ENCODE peak calls at places on chromosomes 7 and 10, in six cellular contexts. I, R, T, G, V and X are unnamed samples.
A peak's percentile ranks its signal among the peaks of the same experiment; 100 is the strongest.

GRCh38 chr7:122136639-122137253 is 7.3 kb downstream of the AASS start:
- DNase-seq in I (no peak), G (no peak), R (peak; percentile 28), T (peak; percentile 53), V (no peak), X (no peak)

GRCh38 chr10:46528675-46529615 is 27.5 kb downstream of the GPRIN2 start:
- DNase-seq in T (no peak), V (no peak), G (no peak), I (no peak), R (no peak), X (peak; percentile 67)

GRCh38 chr10:62778125-62778524 is 26.4 kb upstream of the ADO start:
- DNase-seq in T (no peak), I (no peak), G (no peak), R (no peak), V (no peak), X (no peak)

GRCh38 chr10:128489324-128490247 is 363.4 kb upstream of the MKI67 start:
- DNase-seq in R (no peak), I (no peak), V (no peak), T (no peak), G (no peak), X (no peak)

GRCh38 chr7:36986429-36987362 is 262.4 kb upstream of the AOAH start:
- DNase-seq in V (peak; percentile 53), R (peak; percentile 69), G (peak; percentile 58), T (peak; percentile 52), I (peak; percentile 95), X (peak; percentile 87)

GRCh38 chr7:150357771-150358427 is 10.7 kb upstream of the REPIN1 start:
- DNase-seq in T (no peak), G (no peak), V (no peak), I (peak; percentile 68), R (no peak), X (no peak)

GRCh38 chr10:29023678-29024077 is 265.2 kb upstream of the LYZL1 start:
- DNase-seq in R (no peak), V (no peak), G (no peak), T (peak; percentile 4), I (no peak), X (no peak)

GRCh38 chr7:44573464-44574285 is at the start of gene DDX56:
- DNase-seq in I (peak; percentile 98), V (peak; percentile 96), T (peak; percentile 94), R (peak; percentile 98), G (peak; percentile 97), X (peak; percentile 98)

GRCh38 chr10:122509323-122509722 is 48.0 kb downstream of the HTRA1 start:
- DNase-seq in G (no peak), V (no peak), I (no peak), R (no peak), T (no peak), X (no peak)

GRCh38 chr7:77734590-77735421 is 38.5 kb downstream of the RSBN1L start:
- DNase-seq in G (no peak), I (no peak), R (no peak), V (no peak), T (peak; percentile 14), X (no peak)

GRCh38 chr7:11623093-11623678 is 208.8 kb downstream of the THSD7A start:
- DNase-seq in T (no peak), V (no peak), R (peak; percentile 30), G (no peak), I (no peak), X (no peak)

DNA sequence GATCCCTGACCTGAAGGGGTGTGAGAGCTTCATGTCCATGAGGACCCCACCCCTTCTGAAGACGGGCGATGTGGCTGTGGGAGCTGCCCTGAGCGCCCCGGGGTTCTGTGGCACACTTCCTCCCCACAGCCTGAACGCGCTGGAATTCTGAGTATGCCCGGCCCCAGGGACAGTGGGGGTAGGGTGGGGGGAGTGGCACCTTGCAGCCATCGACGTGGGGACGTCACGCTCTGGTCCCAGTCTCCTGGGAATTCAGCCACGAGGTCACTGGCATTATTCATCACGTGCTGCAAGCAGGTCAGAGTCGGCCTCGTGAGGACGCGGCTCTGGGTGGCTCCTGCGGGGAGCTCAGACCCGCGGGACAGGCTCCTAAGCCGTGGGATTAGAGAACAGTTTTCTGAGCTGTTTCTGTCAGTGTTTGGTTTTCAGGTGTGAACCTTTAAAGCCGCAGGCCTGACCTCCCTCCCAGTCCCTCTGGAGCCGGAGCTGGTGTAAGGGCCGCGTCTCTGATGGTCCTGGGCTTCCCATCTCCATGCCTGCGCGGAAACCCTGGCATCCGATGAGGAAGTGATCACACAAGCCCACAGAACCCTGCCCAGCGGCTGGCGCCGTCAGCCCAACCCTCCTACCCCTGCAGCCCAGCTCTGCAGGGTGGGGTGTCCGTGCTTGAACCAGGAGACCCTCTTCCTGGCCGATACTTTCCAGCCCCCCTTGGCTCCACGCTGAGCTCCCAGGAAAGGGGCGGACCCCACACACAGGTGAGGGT is 16.2 kb downstream of the GPR146 start:
- DNase-seq in I (peak; percentile 75), R (no peak), G (peak; percentile 59), V (no peak), T (no peak), X (peak; percentile 75)
- H3K4me3 ChIP-seq in I (no peak overlapping the region), R (no peak overlapping the region), G (no peak overlapping the region), V (no peak overlapping the region), T (no peak overlapping the region), X (no peak overlapping the region)

DNA sequence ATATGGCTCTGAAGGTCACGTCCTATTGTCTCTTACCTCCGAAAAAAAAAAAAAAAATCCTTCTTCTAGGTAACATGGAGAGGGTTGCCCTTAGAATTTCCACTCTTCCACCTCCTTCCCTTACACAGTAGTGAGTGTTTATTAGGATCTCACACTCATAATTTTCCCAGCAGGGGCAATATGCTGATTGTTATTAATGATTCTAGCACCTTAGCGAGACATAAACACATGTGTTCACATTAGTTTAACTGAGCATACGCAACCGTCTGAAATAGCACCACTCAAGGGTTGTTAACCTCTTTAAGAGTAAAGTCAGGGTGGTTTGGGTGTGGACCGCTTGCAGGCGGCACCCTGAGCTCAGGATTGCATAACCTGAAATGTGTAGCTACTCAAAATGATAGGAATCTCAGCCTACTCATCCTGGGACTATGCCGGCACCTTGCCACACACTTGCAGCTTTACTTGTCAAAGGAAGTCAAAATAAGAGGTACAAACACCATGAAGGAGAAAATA is 52.2 kb downstream of the CPEB3 start:
- DNase-seq in R (peak; percentile 67), V (no peak), T (peak; percentile 66), I (peak; percentile 46), G (peak; percentile 38), X (no peak)
- H3K4me3 ChIP-seq in R (peak overlapping the region; percentile 77), V (no peak overlapping the region), T (peak overlapping the region; percentile 54), I (peak overlapping the region; percentile 89), G (peak overlapping the region; percentile 76), X (peak overlapping the region; percentile 77)

GRCh38 chr10:70943806-70944466 is 55.6 kb upstream of the PCBD1 start:
- DNase-seq in T (no peak), V (no peak), G (peak; percentile 62), R (no peak), I (no peak), X (no peak)

GRCh38 chr10:70942725-70943124 is 54.4 kb upstream of the PCBD1 start:
- DNase-seq in T (no peak), G (no peak), V (no peak), R (no peak), I (no peak), X (no peak)

GRCh38 chr10:70943249-70943648 is 54.9 kb upstream of the PCBD1 start:
- DNase-seq in R (no peak), V (no peak), G (no peak), I (no peak), T (no peak), X (no peak)

GRCh38 chr10:70940834-70941568 is 52.6 kb upstream of the PCBD1 start:
- DNase-seq in V (no peak), T (peak; percentile 12), G (peak; percentile 83), I (no peak), R (peak; percentile 30), X (no peak)

GRCh38 chr10:70942125-70942524 is 53.8 kb upstream of the PCBD1 start:
- DNase-seq in I (no peak), G (no peak), T (no peak), V (no peak), R (no peak), X (peak; percentile 60)
- H3K4me3 ChIP-seq in I (no peak overlapping the region), G (no peak overlapping the region), T (no peak overlapping the region), V (no peak overlapping the region), R (no peak overlapping the region), X (no peak overlapping the region)

DNA sequence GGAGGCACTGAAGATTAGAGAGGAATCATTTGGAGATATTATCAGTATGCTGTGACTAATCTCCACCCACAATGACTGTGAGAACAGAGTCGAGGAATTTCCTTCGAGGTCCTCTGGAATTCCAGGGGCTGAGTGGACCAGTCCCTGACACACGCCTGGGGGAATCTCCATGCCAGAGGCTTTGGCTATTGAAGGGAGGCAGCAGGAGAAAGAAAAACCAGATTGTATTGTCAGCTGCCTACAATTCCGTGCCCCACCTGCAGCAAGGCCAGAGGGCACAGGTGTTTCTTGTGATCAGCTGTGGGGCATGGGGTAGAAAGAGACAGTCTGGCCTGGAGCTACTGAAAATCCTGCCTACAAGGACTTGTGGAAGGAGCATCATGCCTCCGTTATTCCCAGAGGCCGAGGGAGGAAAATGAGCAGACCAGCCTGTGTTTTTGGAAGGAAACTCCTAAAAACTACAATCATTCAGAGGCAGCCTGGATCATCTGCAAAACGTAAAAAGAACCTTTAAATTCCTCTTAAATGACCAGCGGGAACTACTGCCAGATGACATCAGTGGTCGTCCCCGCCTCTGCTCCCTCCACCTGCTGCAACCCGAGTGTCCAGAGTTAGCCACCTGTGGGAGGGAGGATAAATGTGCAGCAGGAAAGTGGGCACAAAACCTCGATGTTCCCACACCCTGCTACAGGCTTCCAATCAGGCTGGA is 25.4 kb upstream of the ANK3 start:
- DNase-seq in V (no peak), R (peak; percentile 93), T (peak; percentile 44), G (no peak), I (peak; percentile 81), X (no peak)
- H3K4me3 ChIP-seq in V (no peak overlapping the region), R (no peak overlapping the region), T (no peak overlapping the region), G (no peak overlapping the region), I (no peak overlapping the region), X (no peak overlapping the region)

DNA sequence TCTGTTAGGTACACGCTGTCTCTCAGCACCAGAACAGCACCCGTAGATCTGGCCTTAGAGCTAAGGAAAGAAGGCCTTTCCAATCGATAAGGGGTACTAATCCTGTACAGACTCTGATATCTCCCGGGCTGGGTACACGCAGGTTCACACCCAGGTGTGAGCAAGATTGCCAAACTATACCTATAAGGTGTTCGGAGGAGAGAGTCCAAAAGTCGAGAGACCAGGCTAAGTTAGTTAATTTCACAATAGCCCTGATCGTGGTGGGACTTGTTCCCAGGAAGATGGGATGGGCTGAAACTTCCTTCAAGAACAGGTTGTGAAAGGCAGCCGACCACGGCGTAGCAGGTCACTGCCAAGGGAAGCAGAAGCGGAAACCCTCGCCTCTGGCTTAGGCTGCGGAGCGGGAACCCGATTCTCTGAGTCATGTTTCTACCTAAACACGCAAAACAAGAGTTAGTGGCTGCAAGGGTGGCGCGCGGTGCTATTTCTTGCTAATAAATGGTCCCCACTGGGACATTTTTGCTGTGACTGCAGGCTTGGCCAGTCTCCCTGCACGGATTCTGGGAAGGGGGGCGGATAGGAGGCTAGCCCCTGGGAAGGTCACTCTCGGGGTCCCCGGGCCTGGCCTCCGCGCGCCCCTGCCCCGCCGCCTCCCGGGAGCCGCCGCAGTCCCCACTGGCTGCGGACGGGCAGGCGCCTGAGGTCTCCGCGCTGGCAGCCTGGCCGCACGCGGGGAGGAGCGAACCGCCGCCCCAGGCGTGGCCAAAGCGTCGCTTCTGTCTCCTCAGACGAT is 75.4 kb upstream of the PDSS1 start:
- DNase-seq in V (peak; percentile 88), I (peak; percentile 77), R (peak; percentile 8), G (peak; percentile 33), T (no peak), X (peak; percentile 90)
- H3K4me3 ChIP-seq in V (peak overlapping the region; percentile 32), I (peak overlapping the region; percentile 77), R (no peak overlapping the region), G (peak overlapping the region; percentile 34), T (no peak overlapping the region), X (peak overlapping the region; percentile 2)

GRCh38 chr7:55133630-55134392 is 115.0 kb downstream of the EGFR start:
- DNase-seq in I (no peak), V (no peak), R (peak; percentile 97), G (peak; percentile 82), T (peak; percentile 97), X (no peak)
- H3K4me3 ChIP-seq in I (no peak overlapping the region), V (no peak overlapping the region), R (no peak overlapping the region), G (no peak overlapping the region), T (no peak overlapping the region), X (no peak overlapping the region)